ENCODE peak calls at places on chromosomes 13 and 19, in ten cellular contexts. I is body of pancreas, S is transverse colon, R is spleen, K is right lobe of liver, Z is stomach, A is lower leg skin, D is uterus, P is A549, E is IMR-90. H is an unnamed sample.

GRCh38 chr13:112711528-112712265 is 21.9 kb downstream of the ATP11A start:
- DNase-seq in D (peak), R (peak), P (peak), I (peak), E (peak), K (peak), A (peak), S (peak), Z (peak), H (peak)

GRCh38 chr13:97976551-97977375 is 23.3 kb downstream of the IPO5 start:
- DNase-seq in P (no peak), K (peak), D (no peak), I (no peak), R (peak), A (no peak), Z (no peak), S (peak), E (no peak), H (peak)

GRCh38 chr19:19543101-19543500 is 5.0 kb downstream of the CILP2 start:
- DNase-seq in D (no peak), R (no peak), K (no peak), I (no peak), S (no peak), E (no peak), Z (no peak), A (no peak), P (no peak), H (no peak)

GRCh38 chr19:1181606-1182005 is 7.5 kb upstream of the SBNO2 start:
- DNase-seq in A (no peak), K (peak), R (no peak), E (no peak), S (peak), D (no peak), Z (peak), I (peak), P (no peak), H (no peak)

GRCh38 chr13:49814551-49815270 is 22.2 kb upstream of the KPNA3 start:
- DNase-seq in S (no peak), R (no peak), K (no peak), I (no peak), P (no peak), E (peak), A (no peak), D (no peak), Z (no peak), H (no peak)

GRCh38 chr19:58385313-58386165 is 1.5 kb upstream of the RPS5 start:
- DNase-seq in I (no peak), R (peak), K (no peak), D (no peak), P (no peak), A (no peak), E (no peak), S (no peak), Z (no peak), H (no peak)

GRCh38 chr19:22422220-22422619 is at the start of gene ZNF98:
- DNase-seq in S (peak), K (no peak), D (peak), Z (no peak), R (no peak), P (no peak), A (no peak), I (peak), E (no peak), H (no peak)

GRCh38 chr13:75685239-75685697 is 49.1 kb downstream of the LMO7 start:
- DNase-seq in P (no peak), Z (no peak), R (no peak), K (no peak), E (peak), I (no peak), S (no peak), A (no peak), D (no peak), H (no peak)

GRCh38 chr13:111912991-111913781 is 153.8 kb upstream of the SOX1 start:
- DNase-seq in S (no peak), I (no peak), A (no peak), P (no peak), R (peak), Z (no peak), D (no peak), E (no peak), K (no peak), H (no peak)

GRCh38 chr19:12295191-12295590 is 508 bp upstream of the ZNF44 start:
- DNase-seq in P (no peak), Z (no peak), I (no peak), K (no peak), A (no peak), D (no peak), R (no peak), S (no peak), E (no peak), H (no peak)

GRCh38 chr13:85347251-85347650 is 452.0 kb downstream of the SLITRK6 start:
- DNase-seq in D (no peak), P (no peak), A (no peak), E (peak), Z (no peak), S (no peak), I (no peak), K (no peak), R (no peak), H (no peak)

GRCh38 chr13:107585466-107585865 is 629.9 kb downstream of the LIG4 start:
- DNase-seq in P (no peak), A (no peak), D (no peak), Z (no peak), I (peak), K (no peak), S (no peak), R (no peak), E (peak), H (no peak)

GRCh38 chr19:5621945-5622464 is 571 bp downstream of the SAFB2 start:
- DNase-seq in A (peak), Z (no peak), S (peak), K (peak), P (no peak), D (peak), R (no peak), E (no peak), I (peak), H (no peak)

GRCh38 chr19:3822683-3823344 is 36.6 kb upstream of the MATK start:
- DNase-seq in S (no peak), R (no peak), A (no peak), K (no peak), I (no peak), P (no peak), E (no peak), Z (no peak), D (no peak), H (no peak)

GRCh38 chr19:16876904-16877361 is 11.9 kb upstream of the F2RL3 start:
- DNase-seq in P (no peak), K (no peak), D (no peak), I (no peak), E (no peak), S (peak), Z (no peak), R (no peak), A (no peak), H (no peak)

GRCh38 chr19:13044160-13044853 is 49.0 kb downstream of the NFIX start:
- DNase-seq in Z (no peak), K (no peak), D (no peak), A (no peak), S (no peak), E (peak), I (no peak), P (no peak), R (no peak), H (no peak)

GRCh38 chr13:113552079-113552478 is 32.5 kb upstream of the TFDP1 start:
- DNase-seq in S (peak), I (no peak), K (no peak), E (no peak), R (peak), P (no peak), Z (peak), A (no peak), D (no peak), H (no peak)

GRCh38 chr13:25196971-25197370 is 24.9 kb upstream of the AMER2 start:
- DNase-seq in I (no peak), D (no peak), E (no peak), S (no peak), R (no peak), K (no peak), Z (no peak), P (no peak), A (no peak), H (no peak)

GRCh38 chr13:28678809-28679208 is 19.9 kb downstream of the POMP start:
- DNase-seq in S (no peak), R (no peak), K (no peak), E (no peak), A (no peak), P (no peak), I (no peak), Z (no peak), D (no peak), H (no peak)

GRCh38 chr13:80903911-80904310 is 563.0 kb upstream of the SPRY2 start:
- DNase-seq in R (no peak), D (no peak), P (no peak), K (no peak), A (no peak), S (no peak), Z (no peak), E (no peak), I (no peak), H (no peak)

GRCh38 chr13:52848455-52849190 is at the start of gene PCDH8:
- DNase-seq in R (no peak), Z (no peak), D (no peak), I (peak), S (no peak), P (no peak), A (no peak), E (no peak), K (no peak), H (no peak)

GRCh38 chr13:107066355-107066754 is 498.4 kb upstream of the ARGLU1 start:
- DNase-seq in A (no peak), K (no peak), I (no peak), E (peak), Z (no peak), D (no peak), S (no peak), P (no peak), R (no peak), H (no peak)

GRCh38 chr19:49676136-49676689 is 858 bp upstream of the PRMT1 start:
- DNase-seq in P (peak), D (peak), I (peak), A (peak), R (peak), K (peak), S (peak), Z (peak), E (peak), H (peak)

GRCh38 chr19:38904463-38905185 is 4.9 kb downstream of the NFKBIB start:
- DNase-seq in K (no peak), A (no peak), R (no peak), D (no peak), S (no peak), I (no peak), Z (no peak), P (no peak), E (no peak), H (no peak)

GRCh38 chr13:58059624-58060023 is 428.1 kb downstream of the PCDH17 start:
- DNase-seq in P (no peak), A (no peak), S (no peak), E (no peak), R (no peak), D (no peak), I (no peak), Z (no peak), K (no peak), H (no peak)

GRCh38 chr13:37918116-37919100 is 48.8 kb upstream of the TRPC4 start:
- DNase-seq in I (no peak), P (no peak), A (no peak), E (no peak), S (no peak), D (peak), R (no peak), Z (no peak), K (no peak), H (no peak)

DNA sequence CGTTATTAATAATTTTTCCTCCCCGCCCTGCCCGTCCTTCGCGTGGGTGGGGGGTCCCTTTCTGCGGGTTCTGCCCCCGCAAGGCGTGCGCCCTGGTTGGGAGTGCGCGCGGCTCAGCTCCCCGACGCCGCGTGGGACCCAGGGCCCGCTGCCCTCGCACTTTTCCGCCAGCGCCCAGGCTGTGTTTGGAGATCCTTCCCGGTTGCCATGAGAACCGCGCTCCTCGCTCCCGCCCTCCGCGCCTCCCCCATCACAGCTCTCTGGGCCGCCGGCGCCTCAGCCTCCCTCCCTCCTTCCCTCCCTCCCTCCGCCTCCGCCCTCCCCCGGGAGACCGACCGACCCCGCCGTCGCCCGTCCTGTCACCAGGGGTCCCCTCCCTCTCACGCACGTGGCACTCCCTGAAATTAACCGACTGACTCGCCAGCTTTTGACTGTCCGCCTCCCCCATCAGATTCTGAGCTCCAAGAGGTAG is 2.4 kb upstream of the SSBP4 start:
- DNase-seq in E (peak), P (no peak), R (peak), A (peak), K (peak), S (peak), Z (peak), I (peak), D (peak), H (no peak)
- TF ChIP-seq POLR2A in E (peak), P (no peak), R (no peak), A (no peak), K (no peak), S (peak), Z (no peak), I (no peak), D (peak), H (no peak)

GRCh38 chr19:56880592-56881190 is 40.2 kb upstream of the PEG3 start:
- DNase-seq in Z (no peak), D (no peak), P (no peak), A (no peak), S (no peak), R (no peak), I (no peak), K (no peak), E (no peak), H (no peak)
- TF ChIP-seq POLR2A in Z (no peak), D (no peak), P (no peak), A (no peak), S (no peak), R (no peak), I (no peak), K (no peak), E (no peak), H (no peak)

DNA sequence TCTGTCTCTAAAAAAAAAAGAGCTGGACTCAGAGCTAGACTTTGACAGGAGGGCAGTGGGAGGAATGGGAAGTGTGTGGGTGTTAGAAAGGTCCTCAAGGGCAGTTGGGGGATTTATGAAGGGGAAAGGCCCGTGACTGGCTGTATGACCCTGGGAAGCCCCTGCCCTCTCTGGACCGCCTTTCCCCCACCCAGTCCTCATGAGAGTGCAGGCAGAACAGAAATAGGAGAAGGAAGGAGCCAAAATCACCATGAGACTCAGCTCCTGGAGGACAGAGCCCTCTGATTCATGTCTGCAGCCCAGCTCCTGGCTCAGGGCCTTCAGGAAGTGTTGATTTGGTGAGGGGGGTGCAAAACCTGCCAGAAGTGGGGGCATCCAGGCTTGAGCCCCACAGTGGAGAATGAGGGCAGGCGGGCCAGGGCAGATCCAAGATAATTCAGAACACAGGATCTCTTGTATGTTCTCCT is 8.7 kb upstream of the SMG9 start:
- DNase-seq in A (no peak), Z (no peak), S (no peak), E (peak), R (no peak), D (no peak), P (no peak), K (peak), I (no peak), H (no peak)
- TF ChIP-seq POLR2A in A (no peak), Z (no peak), S (no peak), E (no peak), R (no peak), D (no peak), P (no peak), K (no peak), I (no peak), H (no peak)

DNA sequence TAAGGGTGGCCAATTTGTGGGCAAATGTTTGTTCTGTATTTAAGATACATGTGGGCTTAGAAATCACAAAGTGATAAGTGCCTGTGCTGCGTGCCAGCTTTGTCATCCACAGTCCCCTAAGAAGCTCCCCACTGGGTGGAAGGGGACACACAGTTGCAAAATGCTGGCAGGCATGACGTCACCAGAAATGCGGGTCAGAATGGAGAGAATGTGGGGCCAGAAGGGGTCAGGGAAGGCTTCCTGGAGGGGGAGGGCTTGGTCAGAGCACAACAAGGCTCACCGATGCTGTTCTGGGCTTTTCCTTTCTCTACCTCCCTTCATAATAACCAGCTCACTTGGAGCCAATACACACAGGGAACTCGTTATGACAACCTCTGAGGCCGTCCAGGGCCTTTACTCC is 207.3 kb downstream of the URI1 start:
- DNase-seq in R (no peak), Z (no peak), I (no peak), S (no peak), E (no peak), P (no peak), A (no peak), D (no peak), K (no peak), H (no peak)
- TF ChIP-seq POLR2A in R (no peak), Z (no peak), I (no peak), S (no peak), E (no peak), P (no peak), A (no peak), D (no peak), K (no peak), H (no peak)

GRCh38 chr19:55228403-55229031 is at the start of gene TMEM86B:
- DNase-seq in S (no peak), A (no peak), P (no peak), Z (peak), D (no peak), E (no peak), I (no peak), R (no peak), K (peak), H (no peak)
- TF ChIP-seq POLR2A in S (no peak), A (no peak), P (no peak), Z (no peak), D (no peak), E (no peak), I (no peak), R (no peak), K (peak), H (no peak)

DNA sequence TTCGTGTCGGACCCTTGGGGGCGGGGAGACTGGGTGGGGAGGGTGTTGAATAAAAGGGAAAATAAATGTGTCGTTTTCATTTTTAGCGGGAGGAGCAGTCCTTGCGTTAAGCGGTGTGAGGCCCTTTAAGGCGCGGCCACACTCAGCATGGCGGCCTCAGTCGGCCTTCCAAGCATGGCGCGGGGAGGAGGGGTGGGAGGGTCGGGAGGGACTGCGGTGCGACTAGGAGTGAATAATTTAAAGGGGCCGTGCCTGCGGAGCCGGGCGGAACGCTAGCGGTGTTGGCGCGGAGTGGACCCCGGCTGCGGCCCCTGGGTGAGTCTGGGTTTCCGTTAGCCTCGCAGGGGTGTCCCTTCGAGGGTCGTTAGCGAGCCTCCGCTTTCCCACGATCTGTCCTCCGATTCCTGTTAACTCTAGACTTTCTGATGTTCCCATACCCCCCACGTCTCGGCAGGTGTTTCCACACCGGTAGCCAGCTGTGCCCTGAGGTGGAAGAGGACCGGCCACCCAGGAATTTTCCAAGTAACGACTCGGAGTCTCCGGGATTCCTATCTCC is 1.5 kb upstream of the PNPLA6 start:
- DNase-seq in K (peak), P (peak), R (peak), E (peak), S (peak), A (peak), Z (peak), D (peak), I (peak), H (peak)
- TF ChIP-seq POLR2A in K (peak), P (peak), R (peak), E (no peak), S (peak), A (no peak), Z (no peak), D (peak), I (peak), H (no peak)